ENCODE peak calls at places on chromosomes 1 and 21, in ten cellular contexts. M is Calu3; K is progenitor cell of endocrine pancreas; L is activated T-cell treated with anti-CD3 and anti-CD28 coated beads for 24 hours; Z is HT1080; Q is Peyer's patch; C is right lobe of liver; U is DMS 273 treated with DMSO at 0.1 percent for 48 hours; O is NCI-H69; B is stimulated activated CD4-positive, alpha-beta T cell treated with anti-CD3 and anti-CD28 coated beads, Interleukin-1b, Interleukin-23, amount 100 ng/mL, for 1 hour. P is an unnamed sample.

GRCh38 chr1:246427611-246428010 is 79.5 kb downstream of the SMYD3 start:
- DNase-seq in M (no peak), K (no peak), L (no peak), Z (peak), Q (no peak), C (no peak), U (no peak), O (no peak), B (no peak), P (no peak)

GRCh38 chr1:86782482-86782881 is 78.1 kb downstream of the SH3GLB1 start:
- DNase-seq in M (no peak), K (no peak), L (no peak), Z (no peak), Q (no peak), C (no peak), U (no peak), O (no peak), B (no peak), P (no peak)

GRCh38 chr21:44653656-44654575 is 543 bp downstream of the KRTAP12-4 start:
- DNase-seq in M (no peak), K (no peak), L (no peak), Z (no peak), Q (peak), C (no peak), U (no peak), O (peak), B (peak), P (no peak)

GRCh38 chr1:9482816-9483572 is 56.3 kb upstream of the SLC25A33 start:
- DNase-seq in M (no peak), K (no peak), L (no peak), Z (no peak), Q (no peak), C (no peak), U (no peak), O (no peak), B (no peak), P (no peak)

GRCh38 chr1:172717722-172718455 is 59.0 kb downstream of the FASLG start:
- DNase-seq in M (peak), K (no peak), L (no peak), Z (no peak), Q (no peak), C (no peak), U (no peak), O (no peak), B (no peak), P (no peak)

GRCh38 chr1:199590708-199591107 is 436.8 kb upstream of the NR5A2 start:
- DNase-seq in M (no peak), K (no peak), L (no peak), Z (peak), Q (no peak), C (no peak), U (no peak), O (no peak), B (no peak), P (no peak)

GRCh38 chr1:47211796-47212269 is 20.2 kb downstream of the TAL1 start:
- DNase-seq in M (no peak), K (no peak), L (no peak), Z (peak), Q (no peak), C (no peak), U (no peak), O (no peak), B (no peak), P (no peak)

GRCh38 chr1:234583755-234584430 is 26.1 kb downstream of the IRF2BP2 start:
- DNase-seq in M (no peak), K (no peak), L (no peak), Z (no peak), Q (no peak), C (peak), U (no peak), O (no peak), B (no peak), P (no peak)

GRCh38 chr1:11520531-11521233 is 41.7 kb downstream of the DISP3 start:
- DNase-seq in M (no peak), K (no peak), L (no peak), Z (no peak), Q (peak), C (no peak), U (no peak), O (no peak), B (no peak), P (no peak)

GRCh38 chr1:177239792-177240191 is 69.0 kb downstream of the BRINP2 start:
- DNase-seq in M (no peak), K (no peak), L (no peak), Z (no peak), Q (no peak), C (no peak), U (no peak), O (no peak), B (no peak), P (no peak)

GRCh38 chr1:238111521-238111920 is 220.8 kb upstream of the ZP4 start:
- DNase-seq in M (no peak), K (no peak), L (no peak), Z (no peak), Q (no peak), C (no peak), U (no peak), O (no peak), B (no peak), P (no peak)